ENCODE peak calls at places on chromosomes 1 and 21, in four cellular contexts. X is iris pigment epithelial cell, S is endothelial cell of umbilical vein, Y is esophagus muscularis mucosa. C is an unnamed sample.

GRCh38 chr1:212754193-212754592 is 37.4 kb downstream of the NSL1 start:
- DNase-seq in X (no peak), S (no peak), Y (no peak), C (no peak)

GRCh38 chr1:61120307-61120840 is 38.0 kb downstream of the NFIA start:
- DNase-seq in X (no peak), S (no peak), Y (no peak), C (no peak)

GRCh38 chr1:193141804-193142203 is 20.0 kb downstream of the CDC73 start:
- DNase-seq in X (no peak), S (no peak), Y (no peak), C (no peak)

GRCh38 chr1:231075020-231075419 is 35.0 kb upstream of the FAM89A start:
- DNase-seq in X (no peak), S (no peak), Y (no peak), C (no peak)

GRCh38 chr1:16082283-16083038 is 9.0 kb upstream of the FAM131C start:
- DNase-seq in X (peak), S (peak), Y (no peak), C (peak)

GRCh38 chr1:163440090-163440489 is 118.3 kb downstream of the NUF2 start:
- DNase-seq in X (no peak), S (no peak), Y (peak), C (no peak)

GRCh38 chr1:163820190-163820589 is 498.4 kb downstream of the NUF2 start:
- DNase-seq in X (no peak), S (no peak), Y (no peak), C (no peak)

GRCh38 chr1:214990619-214991018 is 91.9 kb upstream of the KCNK2 start:
- DNase-seq in X (peak), S (peak), Y (no peak), C (peak)

GRCh38 chr1:226690460-226690982 is 48.6 kb downstream of the ITPKB start:
- DNase-seq in X (peak), S (peak), Y (no peak), C (peak)

GRCh38 chr1:111603979-111604378 is 15.6 kb upstream of the RAP1A start:
- DNase-seq in X (no peak), S (no peak), Y (peak), C (no peak)

GRCh38 chr1:9069324-9070100 is at the start of gene SLC2A5:
- DNase-seq in X (no peak), S (no peak), Y (no peak), C (peak)

GRCh38 chr1:193111641-193112090 is 6.5 kb upstream of the GLRX2 start:
- DNase-seq in X (peak), S (no peak), Y (no peak), C (no peak)

GRCh38 chr1:93979718-93980319 is 70.6 kb upstream of the GCLM start:
- DNase-seq in X (peak), S (peak), Y (no peak), C (no peak)

GRCh38 chr1:240492832-240493440 is 119.0 kb downstream of the GREM2 start:
- DNase-seq in X (peak), S (no peak), Y (no peak), C (no peak)

GRCh38 chr21:29007801-29008200 is 11.3 kb downstream of the RWDD2B start:
- DNase-seq in X (no peak), S (no peak), Y (no peak), C (no peak)

GRCh38 chr1:53503433-53503925 is 44.3 kb downstream of the DMRTB1 start:
- DNase-seq in X (no peak), S (no peak), Y (no peak), C (no peak)

GRCh38 chr21:42592156-42592820 is 61.1 kb upstream of the PDE9A start:
- DNase-seq in X (no peak), S (no peak), Y (no peak), C (no peak)

GRCh38 chr1:15692121-15692682 is 8.1 kb downstream of the PLEKHM2 start:
- DNase-seq in X (no peak), S (peak), Y (no peak), C (no peak)

GRCh38 chr1:7022058-7022457 is 236.8 kb downstream of the CAMTA1 start:
- DNase-seq in X (no peak), S (no peak), Y (no peak), C (no peak)

GRCh38 chr1:91700332-91700731 is 185.6 kb downstream of the TGFBR3 start:
- DNase-seq in X (peak), S (no peak), Y (no peak), C (no peak)

GRCh38 chr21:35578350-35578782 is 482.0 kb downstream of the SETD4 start:
- DNase-seq in X (peak), S (no peak), Y (no peak), C (no peak)

GRCh38 chr1:69191280-69191679 is 376.4 kb upstream of the LRRC7 start:
- DNase-seq in X (no peak), S (no peak), Y (no peak), C (no peak)

GRCh38 chr1:1022322-1023090 is 2.6 kb downstream of the AGRN start:
- DNase-seq in X (no peak), S (no peak), Y (no peak), C (no peak)

C was measured in dermis microvascular lymphatic vessel endothelial cell.